ENCODE peak calls at places on chromosome 14, in five cellular contexts. T is adrenal gland, A is lung, B is heart right ventricle, V is ovary. K is an unnamed sample.

GRCh38 chr14:95446470-95446869 is 70.0 kb downstream of the SYNE3 start:
- DNase-seq in T (no peak), A (no peak), B (no peak), V (no peak), K (no peak)

GRCh38 chr14:105023791-105024480 is 3.1 kb upstream of the CDCA4 start:
- DNase-seq in T (no peak), A (no peak), B (no peak), V (no peak), K (no peak)

GRCh38 chr14:73258076-73258475 is 20.8 kb downstream of the PAPLN start:
- DNase-seq in T (no peak), A (no peak), B (no peak), V (no peak), K (no peak)

GRCh38 chr14:92729632-92730358 is 18.6 kb downstream of the LGMN start:
- DNase-seq in T (no peak), A (no peak), B (no peak), V (no peak), K (no peak)

GRCh38 chr14:22666203-22666893 is 22.2 kb upstream of the OR6J1 start:
- DNase-seq in T (no peak), A (no peak), B (no peak), V (no peak), K (no peak)

GRCh38 chr14:102293784-102294183 is 11.2 kb downstream of the MOK start:
- DNase-seq in T (no peak), A (no peak), B (no peak), V (no peak), K (no peak)

GRCh38 chr14:39085933-39086332 is 17.1 kb downstream of the SEC23A start:
- DNase-seq in T (no peak), A (no peak), B (no peak), V (no peak), K (no peak)

GRCh38 chr14:74846168-74846567 is 29.8 kb downstream of the PROX2 start:
- DNase-seq in T (no peak), A (no peak), B (no peak), V (no peak), K (no peak)

GRCh38 chr14:61430066-61430757 is 108.8 kb downstream of the PRKCH start:
- DNase-seq in T (no peak), A (no peak), B (no peak), V (no peak), K (no peak)

GRCh38 chr14:103099081-103099732 is 4.7 kb downstream of the EXOC3L4 start:
- DNase-seq in T (no peak), A (no peak), B (no peak), V (no peak), K (no peak)

GRCh38 chr14:50542941-50543418 is 10.6 kb upstream of the MAP4K5 start:
- DNase-seq in T (peak; percentile 47), A (peak; percentile 34), B (no peak), V (no peak), K (no peak)

GRCh38 chr14:97095269-97095668 is 298.1 kb downstream of the VRK1 start:
- DNase-seq in T (no peak), A (no peak), B (no peak), V (no peak), K (no peak)
- TF ChIP-seq CTCF in T (no peak), A (no peak), B (no peak), V (no peak), K (no peak)

DNA sequence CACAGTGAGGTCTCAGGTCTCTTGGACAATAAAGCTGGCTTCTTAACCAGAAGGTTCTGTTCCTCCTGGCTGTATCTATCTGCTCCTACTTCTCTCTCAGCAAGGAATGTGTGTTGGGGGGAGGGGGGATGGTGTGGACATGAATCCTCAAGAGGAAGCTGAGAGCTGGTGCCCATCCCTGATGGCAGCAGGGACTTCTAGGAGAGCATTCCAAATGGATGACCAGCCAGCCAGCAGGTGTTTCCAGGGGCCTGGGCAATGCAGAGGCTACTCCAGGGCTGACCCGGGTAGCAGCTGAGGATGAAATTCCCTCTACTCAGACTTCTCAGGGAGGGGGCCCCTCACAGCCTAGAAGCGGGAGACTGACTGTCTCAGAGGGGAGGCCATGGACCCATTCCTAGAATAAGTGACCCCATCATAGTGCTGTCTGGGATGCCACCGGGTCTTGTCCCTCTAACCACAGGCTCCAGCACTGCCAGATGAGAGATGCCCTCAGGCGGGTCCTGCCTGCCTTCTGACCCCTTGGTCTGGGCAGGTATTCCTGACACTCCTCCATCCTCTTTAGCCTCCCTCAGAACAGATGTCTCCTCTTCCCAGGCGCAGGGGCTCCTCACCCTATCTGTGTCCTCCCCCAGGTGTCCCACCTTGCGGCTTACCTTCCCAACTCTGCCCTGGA is 1.2 kb downstream of the RAB15 start:
- DNase-seq in T (no peak), A (peak; percentile 40), B (no peak), V (no peak), K (no peak)
- H3K4me3 ChIP-seq in T (peak overlapping the region; percentile 41), A (peak overlapping the region; percentile 69), B (peak overlapping the region; percentile 71), V (peak overlapping the region; percentile 60), K (no peak overlapping the region)

DNA sequence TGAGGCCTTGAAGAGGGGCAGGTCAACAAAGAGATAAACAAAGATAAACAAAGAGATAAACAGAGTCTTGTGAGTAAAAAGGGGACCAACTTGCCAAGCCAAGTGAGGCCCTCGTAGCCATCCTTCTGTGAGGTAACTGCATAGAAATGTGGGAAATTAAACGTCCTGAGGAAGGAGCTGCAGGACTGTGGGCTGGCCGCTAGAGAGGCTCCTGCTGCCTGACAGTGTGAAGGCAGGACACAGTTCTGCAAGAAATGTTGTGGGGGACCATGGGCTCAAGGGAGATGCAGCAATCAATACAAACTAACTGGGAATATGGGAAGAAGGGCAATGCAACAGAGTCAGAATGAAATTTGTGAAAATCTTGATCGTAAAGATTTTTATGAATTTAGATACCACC is 91.9 kb downstream of the SLC8A3 start:
- DNase-seq in T (no peak), A (no peak), B (no peak), V (no peak), K (no peak)
- TF ChIP-seq CTCF in T (no peak), A (no peak), B (no peak), V (no peak), K (no peak)

GRCh38 chr14:91010153-91010533 is 50.3 kb downstream of the RPS6KA5 start:
- DNase-seq in T (no peak), A (no peak), B (no peak), V (no peak), K (no peak)
- H3K4me3 ChIP-seq in T (no peak overlapping the region), A (no peak overlapping the region), B (no peak overlapping the region), V (no peak overlapping the region), K (no peak overlapping the region)

K was measured in right atrium auricular region.